ENCODE peak calls at places on chromosomes 16 and 17, in four cellular contexts. One of them, this sample, is unnamed.

GRCh38 chr17:61494325-61495160 is 42.3 kb downstream of the TBX4 start:
- DNase-seq in upper lobe of right lung: no peak
- DNase-seq in NCI-H1092 treated with DMSO at 0.1 percent for 48 hours: no peak
- DNase-seq in left ventricle myocardium inferior: no peak
- DNase-seq in this sample: no peak

GRCh38 chr16:73020409-73020884 is 27.5 kb downstream of the ZFHX3 start:
- DNase-seq in upper lobe of right lung: peak
- DNase-seq in NCI-H1092 treated with DMSO at 0.1 percent for 48 hours: peak
- DNase-seq in left ventricle myocardium inferior: peak
- DNase-seq in this sample: peak

GRCh38 chr16:15399317-15399716 is 3.8 kb downstream of the MPV17L start:
- DNase-seq in upper lobe of right lung: no peak
- DNase-seq in NCI-H1092 treated with DMSO at 0.1 percent for 48 hours: no peak
- DNase-seq in left ventricle myocardium inferior: no peak
- DNase-seq in this sample: no peak

GRCh38 chr16:88920618-88921602 is 54.5 kb upstream of the PABPN1L start:
- DNase-seq in upper lobe of right lung: no peak
- DNase-seq in NCI-H1092 treated with DMSO at 0.1 percent for 48 hours: peak
- DNase-seq in left ventricle myocardium inferior: peak
- DNase-seq in this sample: peak

GRCh38 chr17:76783146-76783545 is 45.2 kb downstream of the MFSD11 start:
- DNase-seq in upper lobe of right lung: no peak
- DNase-seq in NCI-H1092 treated with DMSO at 0.1 percent for 48 hours: no peak
- DNase-seq in left ventricle myocardium inferior: no peak
- DNase-seq in this sample: no peak

GRCh38 chr17:79388556-79389295 is 222.1 kb downstream of the RBFOX3 start:
- DNase-seq in upper lobe of right lung: peak
- DNase-seq in NCI-H1092 treated with DMSO at 0.1 percent for 48 hours: peak
- DNase-seq in left ventricle myocardium inferior: peak
- DNase-seq in this sample: peak

GRCh38 chr17:71071837-71072236 is 902.5 kb downstream of the KCNJ2 start:
- DNase-seq in upper lobe of right lung: no peak
- DNase-seq in NCI-H1092 treated with DMSO at 0.1 percent for 48 hours: no peak
- DNase-seq in left ventricle myocardium inferior: no peak
- DNase-seq in this sample: no peak

GRCh38 chr17:39813631-39814030 is 50.5 kb downstream of the IKZF3 start:
- DNase-seq in upper lobe of right lung: no peak
- DNase-seq in NCI-H1092 treated with DMSO at 0.1 percent for 48 hours: no peak
- DNase-seq in left ventricle myocardium inferior: no peak
- DNase-seq in this sample: no peak